ENCODE peak calls at places on chromosome 10, in four cellular contexts. E is BE2C, J is OCI-LY7, F is GM23338. C is an unnamed sample.

GRCh38 chr10:86451604-86451960 is 70.0 kb downstream of the WAPL start:
- DNase-seq in F (no peak), E (no peak), J (no peak), C (no peak)

GRCh38 chr10:126133906-126134703 is 237.7 kb downstream of the FANK1 start:
- DNase-seq in J (no peak), E (no peak), F (no peak), C (peak; percentile 90)

GRCh38 chr10:49177391-49178355 is 10.5 kb downstream of the TMEM273 start:
- DNase-seq in J (no peak), E (no peak), F (no peak), C (peak; percentile 78)

GRCh38 chr10:32446701-32447406 is 914 bp downstream of the CCDC7 start:
- DNase-seq in J (peak; percentile 19), F (peak; percentile 27), E (no peak), C (no peak)

GRCh38 chr10:19817251-19818046 is 1.2 kb downstream of the PLXDC2 start:
- DNase-seq in F (peak; percentile 81), E (no peak), J (no peak), C (no peak)

GRCh38 chr10:92901819-92902234 is 53.5 kb downstream of the EXOC6 start:
- DNase-seq in E (no peak), J (peak; percentile 66), F (no peak), C (no peak)

GRCh38 chr10:97814996-97815395 is 34.6 kb upstream of the GOLGA7B start:
- DNase-seq in J (no peak), F (no peak), E (no peak), C (no peak)

GRCh38 chr10:76287856-76288255 is 856.4 kb downstream of the LRMDA start:
- DNase-seq in E (no peak), F (no peak), J (no peak), C (peak; percentile 29)

GRCh38 chr10:97479939-97480338 is 18.3 kb downstream of the MMS19 start:
- DNase-seq in E (peak; percentile 58), J (no peak), F (peak; percentile 99), C (no peak)

GRCh38 chr10:16944081-16944922 is 127.1 kb upstream of the RSU1 start:
- DNase-seq in F (no peak), E (no peak), J (no peak), C (peak; percentile 30)

GRCh38 chr10:44925224-44925623 is 14.1 kb downstream of the TMEM72 start:
- DNase-seq in J (peak; percentile 38), E (peak; percentile 48), F (peak; percentile 89), C (peak; percentile 26)

GRCh38 chr10:21406595-21407218 is 118.8 kb downstream of the SKIDA1 start:
- DNase-seq in F (no peak), J (no peak), E (no peak), C (peak; percentile 69)

GRCh38 chr10:91974960-91975359 is 51.4 kb downstream of the BTAF1 start:
- DNase-seq in J (no peak), E (no peak), F (no peak), C (peak; percentile 66)

DNA sequence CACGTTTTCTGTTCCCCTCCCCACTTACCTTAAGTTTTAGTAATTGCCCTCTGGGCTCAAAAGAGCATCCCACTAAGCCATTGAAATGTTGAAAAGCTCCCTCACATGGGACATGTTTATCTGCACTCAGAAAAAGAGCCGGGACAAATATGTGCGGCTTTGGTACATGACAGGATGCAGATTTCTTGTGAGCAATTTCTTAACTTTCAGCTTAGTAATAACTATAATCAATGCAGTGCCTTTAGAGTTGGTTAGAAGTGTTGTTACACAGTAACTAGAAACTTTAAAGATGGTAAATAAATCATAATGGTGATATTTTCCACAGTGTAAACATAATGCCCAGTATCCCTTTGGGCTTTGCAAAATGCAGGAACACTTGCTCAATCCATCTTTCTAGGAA is 89.2 kb downstream of the ZNF365 start:
- DNase-seq in F (no peak), E (no peak), J (no peak), C (no peak)
- TF ChIP-seq CTCF in F (no peak), E (no peak), J (no peak), C (no peak)

GRCh38 chr10:29849434-29849833 is 210.0 kb downstream of the JCAD start:
- DNase-seq in E (no peak), J (no peak), F (no peak), C (peak; percentile 89)
- H3K4me3 ChIP-seq in E (no peak overlapping the region), J (no peak overlapping the region), F (no peak overlapping the region), C (peak overlapping the region; percentile 27)

DNA sequence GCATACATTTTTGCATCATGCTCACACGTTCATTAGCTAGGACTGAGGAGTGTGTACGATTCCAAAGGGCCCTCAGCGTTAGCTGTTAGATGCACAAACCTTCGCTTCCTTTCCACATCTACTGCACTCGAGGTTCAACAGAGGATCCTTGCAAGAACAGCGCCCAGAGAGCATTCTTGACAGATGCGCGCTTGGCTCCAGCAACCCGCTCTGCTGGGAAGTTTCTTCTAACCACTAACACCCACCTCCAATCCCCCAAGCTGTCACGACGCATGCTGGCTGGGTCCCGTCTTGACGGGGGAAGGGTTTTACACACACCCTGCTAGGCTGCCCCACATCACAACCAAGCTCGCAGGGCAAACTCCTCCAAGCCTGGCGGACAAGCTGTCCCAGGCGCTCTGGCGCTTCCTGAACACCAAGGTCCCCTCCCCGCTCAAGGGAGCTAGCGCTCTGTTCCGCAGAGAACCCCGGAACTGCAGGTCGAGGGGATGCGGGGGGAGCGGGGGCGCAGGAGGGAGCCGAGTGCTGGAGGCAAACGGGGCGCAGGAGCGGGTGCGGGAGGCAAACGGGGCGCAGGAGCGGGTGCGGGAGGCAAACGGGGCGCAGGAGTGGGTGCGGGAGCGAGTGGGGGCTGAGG is 653 bp upstream of the ADRB1 start:
- DNase-seq in F (peak; percentile 76), E (no peak), J (peak; percentile 72), C (peak; percentile 20)
- TF ChIP-seq CTCF in F (no peak), E (no peak), J (no peak), C (no peak)

GRCh38 chr10:124735491-124736286 is 8.5 kb downstream of the FAM53B start:
- DNase-seq in F (no peak), E (no peak), J (no peak), C (no peak)

GRCh38 chr10:124731551-124731950 is 12.6 kb downstream of the FAM53B start:
- DNase-seq in E (no peak), J (no peak), F (no peak), C (no peak)

GRCh38 chr10:124732931-124733536 is 11.1 kb downstream of the FAM53B start:
- DNase-seq in F (no peak), J (no peak), E (no peak), C (no peak)

GRCh38 chr10:124734311-124735166 is 9.6 kb downstream of the FAM53B start:
- DNase-seq in E (no peak), J (no peak), F (no peak), C (no peak)

DNA sequence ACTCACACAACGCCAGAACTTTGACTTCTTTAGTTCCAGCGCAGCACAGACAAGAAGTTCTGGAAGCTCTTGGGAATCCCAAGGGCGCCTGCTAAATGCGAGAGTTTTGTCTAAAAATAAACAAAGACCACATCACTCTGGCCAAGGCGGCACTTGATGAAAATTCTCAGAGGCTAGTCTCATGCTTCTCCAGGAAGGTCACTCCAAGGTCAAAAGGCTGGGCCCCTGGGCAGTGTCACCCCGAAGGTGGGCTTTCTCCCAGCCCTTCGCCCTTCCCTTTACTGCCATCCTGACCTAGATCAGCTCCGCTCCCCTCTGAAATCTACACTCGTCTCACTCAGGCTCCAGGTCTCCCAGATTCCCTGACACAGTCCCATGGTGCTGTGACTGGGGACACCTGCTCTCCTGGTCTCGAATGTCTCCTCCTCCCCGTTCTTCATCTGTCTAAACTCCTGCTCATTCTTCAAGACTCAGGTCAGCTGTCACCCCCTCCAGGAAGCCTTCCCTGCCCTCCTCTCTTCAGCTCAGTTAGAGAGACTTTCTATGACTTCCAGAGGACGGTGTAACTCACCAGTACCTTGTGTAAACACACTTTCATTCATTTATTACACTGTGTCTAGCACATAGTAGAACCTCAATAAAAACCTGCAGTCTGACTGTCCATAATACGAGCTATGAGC is 10.5 kb downstream of the FAM53B start:
- DNase-seq in F (no peak), E (no peak), J (no peak), C (no peak)
- H3K4me3 ChIP-seq in F (no peak overlapping the region), E (no peak overlapping the region), J (no peak overlapping the region), C (no peak overlapping the region)

DNA sequence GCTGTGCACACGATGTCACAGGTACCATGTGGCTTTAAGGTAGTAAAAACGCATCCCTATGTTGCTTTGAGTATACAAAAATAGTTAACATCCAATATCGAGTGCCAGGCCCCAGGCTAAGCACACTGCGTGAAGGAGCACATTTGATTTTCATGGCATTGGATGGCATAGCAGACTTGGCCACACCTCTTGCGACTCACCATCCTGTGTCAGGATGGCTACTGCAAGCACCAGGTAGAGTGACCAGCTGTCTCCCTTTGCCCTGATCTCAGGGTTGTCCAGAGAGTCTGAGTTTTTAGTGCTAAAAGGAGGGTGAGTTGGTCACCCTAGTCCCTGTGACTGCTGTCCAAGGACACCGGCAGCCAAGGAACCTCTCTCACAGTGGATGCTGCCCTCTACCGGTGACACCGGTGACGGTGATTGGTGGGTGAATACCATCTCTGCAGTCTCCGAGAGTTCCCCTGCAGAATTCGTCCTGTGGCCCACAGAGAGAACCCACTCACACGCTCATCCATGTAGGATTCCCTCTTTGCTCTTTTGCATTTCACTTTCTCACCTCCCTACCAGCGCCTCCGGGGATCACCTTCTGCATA is 76.1 kb downstream of the BICC1 start:
- DNase-seq in J (no peak), F (peak; percentile 36), E (no peak), C (no peak)
- TF ChIP-seq CTCF in J (no peak), F (peak; percentile 72), E (no peak), C (peak; percentile 21)

C was measured in fibroblast of pulmonary artery.